ENCODE peak calls at places on chromosomes 2 and 18, in five cellular contexts. D is naive thymus-derived CD8-positive, alpha-beta T cell; F is astrocyte of the spinal cord; B is tibial artery; G is A172. O is an unnamed sample.

GRCh38 chr2:46286715-46287114 is 10.5 kb upstream of the EPAS1 start:
- DNase-seq in D (no peak), F (no peak), B (no peak), G (no peak), O (no peak)

GRCh38 chr2:133586978-133587377 is 18.7 kb upstream of the NCKAP5 start:
- DNase-seq in G (peak; percentile 31), D (no peak), B (no peak), F (no peak), O (no peak)

GRCh38 chr2:30780776-30781330 is 26.4 kb downstream of the CAPN13 start:
- DNase-seq in B (no peak), D (no peak), F (no peak), G (no peak), O (no peak)

GRCh38 chr2:219230201-219230540 is 565 bp downstream of the ANKZF1 start:
- DNase-seq in F (no peak), D (peak; percentile 36), G (peak; percentile 40), B (no peak), O (no peak)

GRCh38 chr2:74147729-74148456 is at the start of gene BOLA3:
- DNase-seq in B (peak; percentile 85), G (peak; percentile 62), F (peak; percentile 76), D (peak; percentile 79), O (peak; percentile 70)

GRCh38 chr18:46497129-46497528 is 159.9 kb downstream of the LOXHD1 start:
- DNase-seq in B (no peak), F (peak; percentile 19), D (no peak), G (peak; percentile 22), O (no peak)

GRCh38 chr2:113075030-113075429 is 7.3 kb downstream of the IL1F10 start:
- DNase-seq in D (no peak), B (no peak), G (no peak), F (no peak), O (no peak)

GRCh38 chr2:121690095-121690494 is 40.8 kb upstream of the CLASP1 start:
- DNase-seq in D (no peak), G (no peak), B (no peak), F (no peak), O (no peak)

GRCh38 chr2:120228503-120228902 is 5.3 kb upstream of the TMEM185B start:
- DNase-seq in G (no peak), B (no peak), D (no peak), F (no peak), O (no peak)

GRCh38 chr18:46518438-46518837 is 138.6 kb downstream of the LOXHD1 start:
- DNase-seq in G (no peak), F (no peak), D (no peak), B (no peak), O (no peak)

GRCh38 chr2:196331143-196331542 is 159.8 kb upstream of the STK17B start:
- DNase-seq in G (peak; percentile 84), F (peak; percentile 78), D (no peak), B (no peak), O (no peak)

GRCh38 chr2:178404380-178404767 is 46.6 kb downstream of the PRKRA start:
- DNase-seq in D (no peak), B (no peak), F (peak; percentile 73), G (peak; percentile 57), O (no peak)

GRCh38 chr18:41989508-41989907 is 34.5 kb downstream of the PIK3C3 start:
- DNase-seq in G (no peak), F (no peak), B (no peak), D (no peak), O (no peak)

GRCh38 chr18:67935638-67936037 is 419.1 kb upstream of the DSEL start:
- DNase-seq in D (no peak), F (no peak), B (no peak), G (no peak), O (no peak)

GRCh38 chr2:8145385-8145784 is 536.5 kb upstream of the ID2 start:
- DNase-seq in D (no peak), F (no peak), B (no peak), G (no peak), O (no peak)

GRCh38 chr18:657998-658946 is 819 bp downstream of the TYMS start:
- DNase-seq in F (peak; percentile 89), G (peak; percentile 85), B (peak; percentile 76), D (peak; percentile 11), O (peak; percentile 40)

GRCh38 chr2:241161646-241162281 is 11.5 kb downstream of the PPP1R7 start:
- DNase-seq in F (peak; percentile 86), D (no peak), G (peak; percentile 63), B (peak; percentile 86), O (no peak)

GRCh38 chr2:136361521-136361920 is 243.6 kb upstream of the CXCR4 start:
- DNase-seq in B (no peak), G (no peak), F (no peak), D (no peak), O (no peak)

GRCh38 chr2:151973901-151974199 is 125.0 kb downstream of the CACNB4 start:
- DNase-seq in G (peak; percentile 48), D (no peak), F (peak; percentile 38), B (peak; percentile 31), O (no peak)

GRCh38 chr2:10238991-10239485 is 63.7 kb upstream of the HPCAL1 start:
- DNase-seq in F (no peak), D (no peak), B (no peak), G (no peak), O (no peak)

GRCh38 chr2:237629739-237630138 is 2.4 kb downstream of the LRRFIP1 start:
- DNase-seq in F (peak; percentile 37), G (peak; percentile 67), D (no peak), B (no peak), O (no peak)

GRCh38 chr2:149990965-149991364 is 403.4 kb upstream of the MMADHC start:
- DNase-seq in B (no peak), F (no peak), G (no peak), D (no peak), O (no peak)

GRCh38 chr2:241268306-241268705 is 47.2 kb downstream of the HDLBP start:
- DNase-seq in G (no peak), D (no peak), F (no peak), B (no peak), O (no peak)

GRCh38 chr2:205352593-205352992 is 329.7 kb upstream of the NRP2 start:
- DNase-seq in F (peak; percentile 25), D (no peak), G (no peak), B (no peak), O (no peak)

GRCh38 chr18:79935499-79935898 is 16.0 kb downstream of the SLC66A2 start:
- DNase-seq in G (no peak), D (no peak), F (no peak), B (peak; percentile 6), O (no peak)

GRCh38 chr2:122186761-122187222 is 431.3 kb downstream of the TSN start:
- DNase-seq in G (no peak), D (no peak), F (no peak), B (no peak), O (peak; percentile 54)

O was measured in KG1.